ENCODE peak calls at places on chromosomes 4 and X, in six cellular contexts. One of them, this sample, is unnamed.

GRCh38 chr4:169266081-169266480 is 4.7 kb downstream of the SH3RF1 start:
- DNase-seq in aorta: no peak
- DNase-seq in psoas muscle: no peak
- DNase-seq in upper lobe of left lung: no peak
- DNase-seq in K562: no peak
- DNase-seq in CD4-positive, alpha-beta memory T cell: no peak
- DNase-seq in this sample: no peak

GRCh38 chr4:121863787-121864186 is 6.5 kb downstream of the BBS7 start:
- DNase-seq in K562: peak
- DNase-seq in CD4-positive, alpha-beta memory T cell: no peak
- DNase-seq in upper lobe of left lung: no peak
- DNase-seq in aorta: no peak
- DNase-seq in psoas muscle: no peak
- DNase-seq in this sample: no peak

GRCh38 chr4:1654216-1654945 is 29.7 kb downstream of the FAM53A start:
- DNase-seq in upper lobe of left lung: peak
- DNase-seq in psoas muscle: no peak
- DNase-seq in aorta: no peak
- DNase-seq in K562: no peak
- DNase-seq in CD4-positive, alpha-beta memory T cell: no peak
- DNase-seq in this sample: no peak

GRCh38 chr4:102623622-102624021 is 122.5 kb downstream of the NFKB1 start:
- DNase-seq in CD4-positive, alpha-beta memory T cell: no peak
- DNase-seq in psoas muscle: no peak
- DNase-seq in upper lobe of left lung: no peak
- DNase-seq in aorta: no peak
- DNase-seq in K562: peak
- DNase-seq in this sample: no peak

GRCh38 chr4:180726611-180727010 is 1516.6 kb upstream of the TENM3 start:
- DNase-seq in psoas muscle: no peak
- DNase-seq in K562: no peak
- DNase-seq in aorta: no peak
- DNase-seq in upper lobe of left lung: no peak
- DNase-seq in CD4-positive, alpha-beta memory T cell: no peak
- DNase-seq in this sample: no peak

GRCh38 chr4:112748352-112748900 is 111.5 kb downstream of the LARP7 start:
- DNase-seq in psoas muscle: no peak
- DNase-seq in aorta: no peak
- DNase-seq in upper lobe of left lung: no peak
- DNase-seq in K562: no peak
- DNase-seq in CD4-positive, alpha-beta memory T cell: no peak
- DNase-seq in this sample: no peak

GRCh38 chrX:110004210-110004609 is 1.3 kb downstream of the TMEM164 start:
- DNase-seq in aorta: no peak
- DNase-seq in CD4-positive, alpha-beta memory T cell: no peak
- DNase-seq in upper lobe of left lung: peak
- DNase-seq in K562: no peak
- DNase-seq in psoas muscle: peak
- DNase-seq in this sample: no peak

GRCh38 chrX:8808661-8809060 is 7.5 kb upstream of the FAM9A start:
- DNase-seq in upper lobe of left lung: no peak
- DNase-seq in CD4-positive, alpha-beta memory T cell: no peak
- DNase-seq in K562: no peak
- DNase-seq in aorta: no peak
- DNase-seq in psoas muscle: no peak
- DNase-seq in this sample: no peak

GRCh38 chrX:133859336-133859735 is 126.1 kb downstream of the GPC3 start:
- DNase-seq in psoas muscle: no peak
- DNase-seq in upper lobe of left lung: no peak
- DNase-seq in aorta: no peak
- DNase-seq in K562: no peak
- DNase-seq in CD4-positive, alpha-beta memory T cell: no peak
- DNase-seq in this sample: no peak

GRCh38 chrX:148417934-148418333 is 82.5 kb upstream of the AFF2 start:
- DNase-seq in psoas muscle: no peak
- DNase-seq in upper lobe of left lung: no peak
- DNase-seq in aorta: no peak
- DNase-seq in CD4-positive, alpha-beta memory T cell: no peak
- DNase-seq in K562: no peak
- DNase-seq in this sample: no peak

GRCh38 chr4:76211769-76212168 is 1.9 kb downstream of the SCARB2 start:
- DNase-seq in K562: no peak
- DNase-seq in upper lobe of left lung: no peak
- DNase-seq in aorta: no peak
- DNase-seq in psoas muscle: no peak
- DNase-seq in CD4-positive, alpha-beta memory T cell: no peak
- DNase-seq in this sample: no peak

GRCh38 chrX:29841750-29842149 is 373.6 kb upstream of the MAGEB2 start:
- DNase-seq in aorta: no peak
- DNase-seq in psoas muscle: no peak
- DNase-seq in upper lobe of left lung: no peak
- DNase-seq in CD4-positive, alpha-beta memory T cell: no peak
- DNase-seq in K562: no peak
- DNase-seq in this sample: no peak

GRCh38 chr4:41838590-41838989 is 90.1 kb upstream of the PHOX2B start:
- DNase-seq in CD4-positive, alpha-beta memory T cell: no peak
- DNase-seq in K562: no peak
- DNase-seq in aorta: no peak
- DNase-seq in upper lobe of left lung: no peak
- DNase-seq in psoas muscle: no peak
- DNase-seq in this sample: no peak

GRCh38 chrX:103656623-103657022 is 27.8 kb downstream of the TCEAL1 start:
- DNase-seq in psoas muscle: no peak
- DNase-seq in CD4-positive, alpha-beta memory T cell: no peak
- DNase-seq in aorta: no peak
- DNase-seq in K562: no peak
- DNase-seq in upper lobe of left lung: no peak
- DNase-seq in this sample: no peak

GRCh38 chr4:106763044-106763443 is 273.1 kb downstream of the DKK2 start:
- DNase-seq in upper lobe of left lung: no peak
- DNase-seq in K562: no peak
- DNase-seq in aorta: no peak
- DNase-seq in psoas muscle: no peak
- DNase-seq in CD4-positive, alpha-beta memory T cell: no peak
- DNase-seq in this sample: no peak

GRCh38 chr4:84956014-84956413 is 10.5 kb downstream of the WDFY3 start:
- DNase-seq in aorta: no peak
- DNase-seq in psoas muscle: no peak
- DNase-seq in upper lobe of left lung: no peak
- DNase-seq in CD4-positive, alpha-beta memory T cell: no peak
- DNase-seq in K562: no peak
- DNase-seq in this sample: no peak

GRCh38 chr4:24141836-24142235 is 252.0 kb upstream of the PPARGC1A start:
- DNase-seq in aorta: no peak
- DNase-seq in K562: no peak
- DNase-seq in psoas muscle: no peak
- DNase-seq in CD4-positive, alpha-beta memory T cell: no peak
- DNase-seq in upper lobe of left lung: no peak
- DNase-seq in this sample: no peak

GRCh38 chrX:137573356-137574101 is 7.6 kb downstream of the ZIC3 start:
- DNase-seq in upper lobe of left lung: no peak
- DNase-seq in aorta: no peak
- DNase-seq in K562: no peak
- DNase-seq in CD4-positive, alpha-beta memory T cell: no peak
- DNase-seq in psoas muscle: no peak
- DNase-seq in this sample: no peak

GRCh38 chr4:145909773-145910172 is 28.9 kb downstream of the ZNF827 start:
- DNase-seq in K562: no peak
- DNase-seq in upper lobe of left lung: no peak
- DNase-seq in CD4-positive, alpha-beta memory T cell: no peak
- DNase-seq in aorta: no peak
- DNase-seq in psoas muscle: no peak
- DNase-seq in this sample: no peak

GRCh38 chr4:97548943-97549583 is 594.2 kb downstream of the STPG2 start:
- DNase-seq in psoas muscle: no peak
- DNase-seq in aorta: no peak
- DNase-seq in upper lobe of left lung: no peak
- DNase-seq in K562: no peak
- DNase-seq in CD4-positive, alpha-beta memory T cell: no peak
- DNase-seq in this sample: no peak

GRCh38 chr4:81724925-81725329 is 253.2 kb upstream of the RASGEF1B start:
- DNase-seq in aorta: peak
- DNase-seq in K562: peak
- DNase-seq in psoas muscle: peak
- DNase-seq in CD4-positive, alpha-beta memory T cell: peak
- DNase-seq in upper lobe of left lung: no peak
- DNase-seq in this sample: peak

GRCh38 chrX:50448565-50448964 is 22.1 kb downstream of the DGKK start:
- DNase-seq in psoas muscle: no peak
- DNase-seq in upper lobe of left lung: no peak
- DNase-seq in CD4-positive, alpha-beta memory T cell: no peak
- DNase-seq in K562: peak
- DNase-seq in aorta: no peak
- DNase-seq in this sample: no peak

GRCh38 chrX:1281511-1281910 is 12.9 kb downstream of the CSF2RA start:
- DNase-seq in upper lobe of left lung: no peak
- DNase-seq in CD4-positive, alpha-beta memory T cell: no peak
- DNase-seq in aorta: no peak
- DNase-seq in psoas muscle: no peak
- DNase-seq in K562: no peak
- DNase-seq in this sample: no peak

GRCh38 chrX:110402091-110402854 is 43.6 kb downstream of the RTL9 start:
- DNase-seq in upper lobe of left lung: no peak
- DNase-seq in aorta: no peak
- DNase-seq in CD4-positive, alpha-beta memory T cell: no peak
- DNase-seq in K562: peak
- DNase-seq in psoas muscle: peak
- DNase-seq in this sample: no peak

GRCh38 chr4:6695660-6696581 is 2.2 kb downstream of the S100P start:
- DNase-seq in K562: no peak
- DNase-seq in psoas muscle: no peak
- DNase-seq in upper lobe of left lung: no peak
- DNase-seq in CD4-positive, alpha-beta memory T cell: peak
- DNase-seq in aorta: peak
- DNase-seq in this sample: no peak
- H3K27ac ChIP-seq in K562: peak
- H3K27ac ChIP-seq in psoas muscle: peak
- H3K27ac ChIP-seq in upper lobe of left lung: peak
- H3K27ac ChIP-seq in CD4-positive, alpha-beta memory T cell: peak
- H3K27ac ChIP-seq in aorta: no peak
- H3K27ac ChIP-seq in this sample: no peak

DNA sequence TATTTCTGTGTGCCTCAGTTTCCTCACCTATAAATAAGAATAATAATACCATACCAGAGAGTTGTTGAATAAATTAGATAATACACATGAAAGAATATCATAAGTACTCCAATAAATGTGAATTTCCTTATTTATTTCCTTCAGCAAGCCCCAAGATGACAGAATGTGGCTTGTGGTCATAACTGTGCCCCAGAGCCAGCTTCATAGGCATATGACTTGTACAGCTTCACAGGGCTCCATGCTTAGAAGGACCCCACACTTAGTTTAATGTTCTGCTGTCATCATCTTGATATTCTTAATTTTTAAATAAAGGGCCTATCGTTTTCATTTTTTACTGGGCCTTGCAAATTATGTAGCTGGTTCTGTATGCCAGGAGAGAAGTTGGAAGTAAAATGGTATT is 25.3 kb downstream of the VSIG4 start:
- DNase-seq in K562: no peak
- DNase-seq in upper lobe of left lung: no peak
- DNase-seq in psoas muscle: no peak
- DNase-seq in CD4-positive, alpha-beta memory T cell: no peak
- DNase-seq in aorta: no peak
- DNase-seq in this sample: no peak
- H3K27ac ChIP-seq in K562: peak
- H3K27ac ChIP-seq in upper lobe of left lung: peak
- H3K27ac ChIP-seq in psoas muscle: no peak
- H3K27ac ChIP-seq in CD4-positive, alpha-beta memory T cell: no peak
- H3K27ac ChIP-seq in aorta: no peak
- H3K27ac ChIP-seq in this sample: no peak

GRCh38 chrX:20620301-20620700 is 353.6 kb upstream of the RPS6KA3 start:
- DNase-seq in psoas muscle: no peak
- DNase-seq in K562: no peak
- DNase-seq in upper lobe of left lung: no peak
- DNase-seq in aorta: no peak
- DNase-seq in CD4-positive, alpha-beta memory T cell: no peak
- DNase-seq in this sample: no peak
- H3K27ac ChIP-seq in psoas muscle: no peak
- H3K27ac ChIP-seq in K562: no peak
- H3K27ac ChIP-seq in upper lobe of left lung: no peak
- H3K27ac ChIP-seq in aorta: no peak
- H3K27ac ChIP-seq in CD4-positive, alpha-beta memory T cell: no peak
- H3K27ac ChIP-seq in this sample: no peak

GRCh38 chrX:13499736-13500135 is 69.7 kb upstream of the EGFL6 start:
- DNase-seq in psoas muscle: no peak
- DNase-seq in upper lobe of left lung: no peak
- DNase-seq in K562: no peak
- DNase-seq in aorta: no peak
- DNase-seq in CD4-positive, alpha-beta memory T cell: no peak
- DNase-seq in this sample: no peak
- H3K27ac ChIP-seq in psoas muscle: no peak
- H3K27ac ChIP-seq in upper lobe of left lung: no peak
- H3K27ac ChIP-seq in K562: no peak
- H3K27ac ChIP-seq in aorta: no peak
- H3K27ac ChIP-seq in CD4-positive, alpha-beta memory T cell: no peak
- H3K27ac ChIP-seq in this sample: no peak

DNA sequence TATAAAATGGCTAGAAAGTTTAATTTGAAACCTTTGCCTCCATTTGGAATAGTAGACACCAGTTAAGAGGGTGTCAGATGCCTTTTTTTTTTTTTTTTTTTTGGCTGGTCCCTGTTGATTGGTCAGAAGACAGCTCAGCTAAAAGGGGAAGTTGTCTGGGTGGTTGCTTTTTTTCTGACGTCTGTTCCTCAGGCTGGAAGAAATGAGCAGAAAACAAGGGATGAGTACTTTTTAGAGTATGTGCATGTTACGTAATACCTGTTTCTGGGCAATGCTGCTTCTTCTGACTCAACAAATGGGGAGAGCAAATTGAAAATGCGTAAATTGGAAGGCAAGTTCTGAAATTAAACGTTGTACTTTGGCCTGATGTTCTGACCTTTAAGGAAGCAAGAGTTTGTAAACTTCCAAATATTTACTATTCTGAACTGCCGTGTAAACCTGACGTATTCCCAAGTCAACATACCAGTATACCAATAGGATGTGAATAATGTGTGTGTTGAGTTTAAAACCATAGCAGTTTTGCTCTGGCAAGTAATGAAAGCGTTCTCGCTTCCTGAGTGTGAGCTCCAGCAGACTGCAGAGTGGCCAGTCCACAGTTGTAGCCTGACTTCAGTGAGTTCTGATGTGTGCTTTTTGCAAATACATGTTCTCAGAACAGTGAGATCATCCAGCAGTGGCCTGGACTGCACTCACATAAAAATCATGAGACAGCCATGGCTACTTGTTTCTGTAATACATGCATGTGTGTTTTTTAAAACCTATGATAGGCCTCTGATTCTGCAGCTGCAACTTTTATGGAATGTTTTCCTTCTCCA is 1.7 kb downstream of the SAT1 start:
- DNase-seq in K562: peak
- DNase-seq in upper lobe of left lung: no peak
- DNase-seq in CD4-positive, alpha-beta memory T cell: no peak
- DNase-seq in aorta: no peak
- DNase-seq in psoas muscle: no peak
- DNase-seq in this sample: no peak
- H3K27ac ChIP-seq in K562: peak
- H3K27ac ChIP-seq in upper lobe of left lung: peak
- H3K27ac ChIP-seq in CD4-positive, alpha-beta memory T cell: peak
- H3K27ac ChIP-seq in aorta: peak
- H3K27ac ChIP-seq in psoas muscle: peak
- H3K27ac ChIP-seq in this sample: peak